ENCODE peak calls at places on chromosomes 3 and 15, in eight cellular contexts. One of them, this sample, is unnamed.

GRCh38 chr15:76865548-76865991 is 39.6 kb downstream of the SCAPER start:
- DNase-seq in psoas muscle: no peak
- DNase-seq in choroid plexus epithelial cell: no peak
- DNase-seq in cardiac muscle cell: no peak
- DNase-seq in vagina: no peak
- DNase-seq in AG04449: no peak
- DNase-seq in cardiac fibroblast: no peak
- DNase-seq in Calu3: no peak
- DNase-seq in this sample: no peak

GRCh38 chr3:190810957-190811356 is 51.5 kb downstream of the GMNC start:
- DNase-seq in vagina: no peak
- DNase-seq in Calu3: no peak
- DNase-seq in cardiac muscle cell: no peak
- DNase-seq in psoas muscle: no peak
- DNase-seq in cardiac fibroblast: no peak
- DNase-seq in AG04449: no peak
- DNase-seq in choroid plexus epithelial cell: no peak
- DNase-seq in this sample: no peak

GRCh38 chr3:60909526-60909925 is 341.7 kb downstream of the FHIT start:
- DNase-seq in psoas muscle: no peak
- DNase-seq in cardiac fibroblast: no peak
- DNase-seq in vagina: no peak
- DNase-seq in AG04449: no peak
- DNase-seq in Calu3: no peak
- DNase-seq in cardiac muscle cell: no peak
- DNase-seq in choroid plexus epithelial cell: no peak
- DNase-seq in this sample: no peak

GRCh38 chr3:171874879-171875278 is 31.7 kb downstream of the TMEM212 start:
- DNase-seq in cardiac fibroblast: peak
- DNase-seq in choroid plexus epithelial cell: peak
- DNase-seq in psoas muscle: no peak
- DNase-seq in AG04449: no peak
- DNase-seq in vagina: no peak
- DNase-seq in cardiac muscle cell: no peak
- DNase-seq in Calu3: no peak
- DNase-seq in this sample: no peak

GRCh38 chr3:26015752-26016151 is 225.9 kb downstream of the OXSM start:
- DNase-seq in Calu3: no peak
- DNase-seq in AG04449: no peak
- DNase-seq in choroid plexus epithelial cell: no peak
- DNase-seq in psoas muscle: no peak
- DNase-seq in vagina: no peak
- DNase-seq in cardiac fibroblast: no peak
- DNase-seq in cardiac muscle cell: no peak
- DNase-seq in this sample: no peak

GRCh38 chr15:89101302-89102191 is 13.3 kb downstream of the ABHD2 start:
- DNase-seq in vagina: peak
- DNase-seq in psoas muscle: peak
- DNase-seq in cardiac muscle cell: peak
- DNase-seq in choroid plexus epithelial cell: peak
- DNase-seq in cardiac fibroblast: peak
- DNase-seq in Calu3: peak
- DNase-seq in AG04449: peak
- DNase-seq in this sample: no peak

GRCh38 chr3:127217594-127218456 is 24.9 kb downstream of the PRR23E start:
- DNase-seq in psoas muscle: no peak
- DNase-seq in vagina: peak
- DNase-seq in choroid plexus epithelial cell: no peak
- DNase-seq in cardiac fibroblast: peak
- DNase-seq in cardiac muscle cell: no peak
- DNase-seq in Calu3: no peak
- DNase-seq in AG04449: no peak
- DNase-seq in this sample: no peak

GRCh38 chr15:93982226-93982641 is 249.1 kb upstream of the MCTP2 start:
- DNase-seq in cardiac fibroblast: peak
- DNase-seq in Calu3: no peak
- DNase-seq in AG04449: no peak
- DNase-seq in psoas muscle: peak
- DNase-seq in choroid plexus epithelial cell: no peak
- DNase-seq in vagina: no peak
- DNase-seq in cardiac muscle cell: no peak
- DNase-seq in this sample: no peak

GRCh38 chr3:127682576-127682975 is 9.8 kb downstream of the ABTB1 start:
- DNase-seq in vagina: no peak
- DNase-seq in Calu3: no peak
- DNase-seq in choroid plexus epithelial cell: no peak
- DNase-seq in AG04449: no peak
- DNase-seq in psoas muscle: no peak
- DNase-seq in cardiac muscle cell: no peak
- DNase-seq in cardiac fibroblast: no peak
- DNase-seq in this sample: peak

GRCh38 chr3:132394334-132394733 is 23.0 kb upstream of the DNAJC13 start:
- DNase-seq in choroid plexus epithelial cell: peak
- DNase-seq in Calu3: no peak
- DNase-seq in psoas muscle: peak
- DNase-seq in cardiac fibroblast: peak
- DNase-seq in cardiac muscle cell: no peak
- DNase-seq in vagina: no peak
- DNase-seq in AG04449: no peak
- DNase-seq in this sample: no peak

GRCh38 chr15:62886431-62887071 is 156.0 kb upstream of the TPM1 start:
- DNase-seq in AG04449: no peak
- DNase-seq in choroid plexus epithelial cell: peak
- DNase-seq in psoas muscle: no peak
- DNase-seq in cardiac fibroblast: peak
- DNase-seq in cardiac muscle cell: no peak
- DNase-seq in vagina: no peak
- DNase-seq in Calu3: peak
- DNase-seq in this sample: no peak

GRCh38 chr3:157159037-157159761 is 748 bp downstream of the CCNL1 start:
- DNase-seq in Calu3: peak
- DNase-seq in cardiac fibroblast: peak
- DNase-seq in psoas muscle: peak
- DNase-seq in vagina: no peak
- DNase-seq in cardiac muscle cell: peak
- DNase-seq in AG04449: no peak
- DNase-seq in choroid plexus epithelial cell: peak
- DNase-seq in this sample: peak

DNA sequence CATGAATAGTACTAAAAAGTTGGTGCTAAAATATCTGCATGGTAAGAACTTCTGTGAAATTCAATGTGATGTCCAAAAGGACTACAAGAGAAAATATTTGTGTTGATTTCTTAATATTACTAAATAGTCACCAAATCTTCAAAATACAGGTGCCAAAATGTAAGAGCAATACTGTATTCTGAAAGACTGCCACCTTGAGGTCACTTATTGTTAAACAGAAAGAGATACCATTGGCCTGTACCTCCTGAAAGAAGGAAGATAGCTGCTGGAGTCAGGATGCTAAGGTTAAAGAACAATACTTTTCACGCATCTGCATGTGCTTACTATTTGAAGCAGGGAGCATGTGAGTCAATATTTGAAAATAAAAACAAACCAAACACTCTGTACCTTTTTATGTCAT is 72.0 kb upstream of the LSAMP start:
- DNase-seq in cardiac muscle cell: peak
- DNase-seq in psoas muscle: no peak
- DNase-seq in AG04449: no peak
- DNase-seq in Calu3: peak
- DNase-seq in cardiac fibroblast: no peak
- DNase-seq in vagina: no peak
- DNase-seq in choroid plexus epithelial cell: peak
- DNase-seq in this sample: no peak
- TF ChIP-seq CTCF in cardiac muscle cell: peak
- TF ChIP-seq CTCF in psoas muscle: no peak
- TF ChIP-seq CTCF in AG04449: no peak
- TF ChIP-seq CTCF in Calu3: no peak
- TF ChIP-seq CTCF in cardiac fibroblast: no peak
- TF ChIP-seq CTCF in vagina: no peak
- TF ChIP-seq CTCF in choroid plexus epithelial cell: no peak
- TF ChIP-seq CTCF in this sample: peak

GRCh38 chr3:162489853-162490252 is 993.2 kb downstream of the OTOL1 start:
- DNase-seq in Calu3: peak
- DNase-seq in cardiac fibroblast: no peak
- DNase-seq in choroid plexus epithelial cell: no peak
- DNase-seq in cardiac muscle cell: peak
- DNase-seq in vagina: no peak
- DNase-seq in psoas muscle: no peak
- DNase-seq in AG04449: no peak
- DNase-seq in this sample: no peak
- TF ChIP-seq CTCF in Calu3: peak
- TF ChIP-seq CTCF in cardiac fibroblast: no peak
- TF ChIP-seq CTCF in choroid plexus epithelial cell: no peak
- TF ChIP-seq CTCF in cardiac muscle cell: peak
- TF ChIP-seq CTCF in vagina: no peak
- TF ChIP-seq CTCF in psoas muscle: no peak
- TF ChIP-seq CTCF in AG04449: no peak
- TF ChIP-seq CTCF in this sample: no peak

GRCh38 chr3:58529516-58530353 is 7.3 kb downstream of the ACOX2 start:
- DNase-seq in cardiac muscle cell: peak
- DNase-seq in psoas muscle: no peak
- DNase-seq in Calu3: peak
- DNase-seq in vagina: no peak
- DNase-seq in AG04449: no peak
- DNase-seq in choroid plexus epithelial cell: peak
- DNase-seq in cardiac fibroblast: peak
- DNase-seq in this sample: no peak
- TF ChIP-seq CTCF in cardiac muscle cell: peak
- TF ChIP-seq CTCF in psoas muscle: no peak
- TF ChIP-seq CTCF in Calu3: no peak
- TF ChIP-seq CTCF in vagina: no peak
- TF ChIP-seq CTCF in AG04449: peak
- TF ChIP-seq CTCF in choroid plexus epithelial cell: peak
- TF ChIP-seq CTCF in cardiac fibroblast: peak
- TF ChIP-seq CTCF in this sample: peak

GRCh38 chr3:126030455-126030854 is 53.5 kb downstream of the SLC41A3 start:
- DNase-seq in cardiac muscle cell: no peak
- DNase-seq in psoas muscle: no peak
- DNase-seq in vagina: peak
- DNase-seq in AG04449: no peak
- DNase-seq in cardiac fibroblast: no peak
- DNase-seq in choroid plexus epithelial cell: no peak
- DNase-seq in Calu3: no peak
- DNase-seq in this sample: no peak
- TF ChIP-seq CTCF in cardiac muscle cell: no peak
- TF ChIP-seq CTCF in psoas muscle: no peak
- TF ChIP-seq CTCF in vagina: no peak
- TF ChIP-seq CTCF in AG04449: no peak
- TF ChIP-seq CTCF in cardiac fibroblast: no peak
- TF ChIP-seq CTCF in choroid plexus epithelial cell: no peak
- TF ChIP-seq CTCF in Calu3: no peak
- TF ChIP-seq CTCF in this sample: no peak

GRCh38 chr15:99574048-99574447 is 8.3 kb downstream of the MEF2A start:
- DNase-seq in choroid plexus epithelial cell: no peak
- DNase-seq in cardiac fibroblast: no peak
- DNase-seq in Calu3: no peak
- DNase-seq in vagina: no peak
- DNase-seq in AG04449: no peak
- DNase-seq in cardiac muscle cell: no peak
- DNase-seq in psoas muscle: no peak
- DNase-seq in this sample: no peak

GRCh38 chr15:99578809-99579208 is 13.0 kb downstream of the MEF2A start:
- DNase-seq in cardiac fibroblast: no peak
- DNase-seq in AG04449: no peak
- DNase-seq in vagina: no peak
- DNase-seq in choroid plexus epithelial cell: peak
- DNase-seq in Calu3: no peak
- DNase-seq in cardiac muscle cell: no peak
- DNase-seq in psoas muscle: no peak
- DNase-seq in this sample: no peak

GRCh38 chr15:99571299-99571698 is 5.5 kb downstream of the MEF2A start:
- DNase-seq in cardiac fibroblast: no peak
- DNase-seq in cardiac muscle cell: no peak
- DNase-seq in choroid plexus epithelial cell: no peak
- DNase-seq in vagina: no peak
- DNase-seq in AG04449: no peak
- DNase-seq in Calu3: no peak
- DNase-seq in psoas muscle: no peak
- DNase-seq in this sample: no peak

GRCh38 chr15:99580061-99580460 is 14.3 kb downstream of the MEF2A start:
- DNase-seq in AG04449: no peak
- DNase-seq in cardiac muscle cell: no peak
- DNase-seq in cardiac fibroblast: no peak
- DNase-seq in vagina: no peak
- DNase-seq in psoas muscle: no peak
- DNase-seq in choroid plexus epithelial cell: peak
- DNase-seq in Calu3: no peak
- DNase-seq in this sample: no peak

GRCh38 chr15:99574502-99574901 is 8.7 kb downstream of the MEF2A start:
- DNase-seq in Calu3: no peak
- DNase-seq in psoas muscle: no peak
- DNase-seq in cardiac fibroblast: no peak
- DNase-seq in AG04449: no peak
- DNase-seq in choroid plexus epithelial cell: no peak
- DNase-seq in vagina: no peak
- DNase-seq in cardiac muscle cell: no peak
- DNase-seq in this sample: no peak
- TF ChIP-seq CTCF in Calu3: no peak
- TF ChIP-seq CTCF in psoas muscle: no peak
- TF ChIP-seq CTCF in cardiac fibroblast: no peak
- TF ChIP-seq CTCF in AG04449: no peak
- TF ChIP-seq CTCF in choroid plexus epithelial cell: no peak
- TF ChIP-seq CTCF in vagina: no peak
- TF ChIP-seq CTCF in cardiac muscle cell: no peak
- TF ChIP-seq CTCF in this sample: no peak

GRCh38 chr3:175075269-175075668 is 216.1 kb downstream of the NAALADL2 start:
- DNase-seq in cardiac muscle cell: no peak
- DNase-seq in choroid plexus epithelial cell: peak
- DNase-seq in psoas muscle: no peak
- DNase-seq in vagina: no peak
- DNase-seq in cardiac fibroblast: peak
- DNase-seq in AG04449: no peak
- DNase-seq in Calu3: no peak
- DNase-seq in this sample: no peak
- TF ChIP-seq CTCF in cardiac muscle cell: no peak
- TF ChIP-seq CTCF in choroid plexus epithelial cell: no peak
- TF ChIP-seq CTCF in psoas muscle: no peak
- TF ChIP-seq CTCF in vagina: no peak
- TF ChIP-seq CTCF in cardiac fibroblast: no peak
- TF ChIP-seq CTCF in AG04449: no peak
- TF ChIP-seq CTCF in Calu3: no peak
- TF ChIP-seq CTCF in this sample: no peak

This sample was measured in type B pancreatic cell.